ENCODE peak calls at places on chromosomes 7 and 10, in nine cellular contexts. C, X, J, K, O, F, H, I and E are unnamed samples.

GRCh38 chr7:137717811-137718271 is 128.9 kb downstream of the DGKI start:
- DNase-seq in X (no peak), J (no peak), H (no peak), I (peak), F (no peak), C (peak), O (peak), K (no peak), E (no peak)

GRCh38 chr10:48414778-48415177 is 108.3 kb downstream of the MAPK8 start:
- DNase-seq in O (no peak), H (no peak), I (peak), C (no peak), K (no peak), F (peak), X (no peak), J (no peak), E (no peak)

GRCh38 chr10:2674451-2674850 is 392.9 kb upstream of the PFKP start:
- DNase-seq in J (no peak), I (no peak), C (no peak), H (no peak), O (no peak), K (no peak), F (no peak), X (no peak), E (no peak)

GRCh38 chr10:31757831-31758230 is 170.8 kb downstream of the ARHGAP12 start:
- DNase-seq in I (peak), F (no peak), K (no peak), H (no peak), X (no peak), J (no peak), C (no peak), O (peak), E (no peak)

GRCh38 chr10:34216348-34216908 is 598.7 kb downstream of the PARD3 start:
- DNase-seq in C (no peak), O (no peak), H (no peak), J (no peak), X (no peak), K (peak), F (no peak), I (no peak), E (no peak)

GRCh38 chr7:131945313-131945831 is 388.9 kb upstream of the PODXL start:
- DNase-seq in O (peak), J (peak), K (peak), F (peak), X (peak), C (peak), I (peak), H (peak), E (peak)

GRCh38 chr10:110711382-110711781 is 67.2 kb downstream of the RBM20 start:
- DNase-seq in H (no peak), K (no peak), F (no peak), J (no peak), X (no peak), O (no peak), C (no peak), I (no peak), E (no peak)

GRCh38 chr7:44376429-44377133 is 51.2 kb upstream of the CAMK2B start:
- DNase-seq in K (peak), I (no peak), F (no peak), J (no peak), C (no peak), H (no peak), X (no peak), O (no peak), E (no peak)

GRCh38 chr7:135514856-135515255 is 5.0 kb upstream of the CNOT4 start:
- DNase-seq in I (no peak), K (no peak), F (no peak), J (no peak), H (no peak), C (no peak), O (no peak), X (no peak), E (no peak)

GRCh38 chr10:84328303-84329093 is at the start of gene CCSER2:
- DNase-seq in H (peak), C (peak), K (peak), F (peak), X (peak), J (peak), O (peak), I (peak), E (peak)

GRCh38 chr10:76403876-76404275 is 972.5 kb downstream of the LRMDA start:
- DNase-seq in H (no peak), C (no peak), O (no peak), J (no peak), F (peak), K (no peak), X (no peak), I (peak), E (no peak)

GRCh38 chr7:729154-730000 is 2.3 kb upstream of the PRKAR1B start:
- DNase-seq in X (no peak), H (no peak), K (no peak), C (no peak), F (no peak), O (no peak), J (no peak), I (no peak), E (no peak)

GRCh38 chr7:95527033-95527775 is 41.5 kb downstream of the ASB4 start:
- DNase-seq in C (peak), K (peak), F (peak), O (peak), J (peak), H (peak), I (peak), X (peak), E (peak)

GRCh38 chr10:69464801-69465401 is 13.6 kb downstream of the TSPAN15 start:
- DNase-seq in H (no peak), K (no peak), X (no peak), I (no peak), F (no peak), C (no peak), J (no peak), O (no peak), E (no peak)

GRCh38 chr7:51802698-51803097 is 486.1 kb upstream of the COBL start:
- DNase-seq in H (no peak), O (peak), C (peak), F (no peak), J (no peak), X (no peak), K (peak), I (no peak), E (no peak)

GRCh38 chr10:119283818-119284217 is 76.4 kb downstream of the GRK5 start:
- DNase-seq in F (no peak), I (no peak), X (peak), C (no peak), H (no peak), O (no peak), J (no peak), K (no peak), E (peak)

GRCh38 chr7:7830122-7830878 is 111.9 kb upstream of the RPA3 start:
- DNase-seq in O (no peak), X (no peak), C (no peak), K (no peak), F (no peak), J (peak), H (no peak), I (no peak), E (no peak)

GRCh38 chr10:82377608-82378007 is 502.6 kb downstream of the NRG3 start:
- DNase-seq in H (no peak), C (peak), K (no peak), O (peak), X (no peak), F (no peak), J (peak), I (peak), E (no peak)

GRCh38 chr10:6624392-6624791 is 44.3 kb upstream of the PRKCQ start:
- DNase-seq in O (peak), K (no peak), F (no peak), X (no peak), H (no peak), C (no peak), I (no peak), J (no peak), E (no peak)

GRCh38 chr7:128928159-128928558 is 9.6 kb upstream of the IRF5 start:
- DNase-seq in K (no peak), F (no peak), X (no peak), I (no peak), J (no peak), O (no peak), H (no peak), C (no peak), E (no peak)

GRCh38 chr10:124292911-124293640 is 125.6 kb downstream of the OAT start:
- DNase-seq in K (no peak), F (no peak), H (no peak), O (no peak), C (no peak), I (no peak), J (no peak), X (no peak), E (no peak)

GRCh38 chr10:88932539-88933256 is 19.9 kb downstream of the ACTA2 start:
- DNase-seq in K (peak), C (peak), J (peak), O (peak), I (peak), F (peak), X (peak), H (peak), E (peak)

GRCh38 chr7:155237297-155237696 is 60.4 kb upstream of the INSIG1 start:
- DNase-seq in K (peak), F (peak), J (no peak), X (no peak), O (no peak), I (no peak), C (no peak), H (no peak), E (no peak)

GRCh38 chr7:42964849-42965805 is 33.0 kb downstream of the MRPL32 start:
- DNase-seq in I (peak), K (no peak), C (peak), H (no peak), X (no peak), J (no peak), O (no peak), F (no peak), E (no peak)

GRCh38 chr7:78529392-78529791 is 730.8 kb downstream of the PHTF2 start:
- DNase-seq in J (no peak), X (no peak), O (no peak), K (no peak), F (no peak), H (no peak), I (peak), C (no peak), E (no peak)

GRCh38 chr7:94205529-94205928 is 189.2 kb upstream of the COL1A2 start:
- DNase-seq in K (no peak), X (no peak), H (no peak), F (no peak), C (no peak), I (no peak), O (no peak), J (no peak), E (no peak)

GRCh38 chr10:132681858-132682755 is 103.8 kb downstream of the NKX6-2 start:
- DNase-seq in X (no peak), O (no peak), C (no peak), K (no peak), J (no peak), F (no peak), I (no peak), H (no peak), E (no peak)
- TF ChIP-seq EZH2phosphoT487 in X (no peak), O (no peak), C (no peak), K (no peak), J (no peak), F (no peak), I (no peak), H (no peak), E (no peak)

DNA sequence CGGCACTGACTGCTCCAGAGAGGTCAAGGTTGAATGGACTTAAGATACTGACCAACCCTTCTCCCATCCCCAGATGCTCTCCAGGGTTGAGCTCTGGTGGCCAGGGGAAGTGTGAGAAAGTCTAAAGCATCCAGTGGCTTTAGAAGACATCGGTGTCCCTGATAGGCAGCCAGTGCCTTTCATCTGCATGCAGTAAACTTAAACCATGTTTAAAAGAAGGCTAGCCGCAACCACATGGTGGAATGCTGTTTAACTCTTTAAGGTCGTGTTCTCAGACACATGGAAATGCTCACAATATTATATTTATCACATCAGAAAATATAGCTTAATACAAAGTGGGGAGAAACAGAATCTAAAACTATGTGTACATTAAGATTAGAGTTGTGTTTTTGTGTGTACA is 137.0 kb downstream of the CNNM2 start:
- DNase-seq in K (no peak), C (no peak), O (no peak), J (no peak), X (no peak), F (no peak), H (no peak), I (no peak), E (no peak)
- H2AFZ ChIP-seq in K (no peak), C (no peak), O (no peak), J (no peak), X (no peak), F (no peak), H (no peak), I (no peak), E (no peak)

GRCh38 chr7:100765250-100765649 is 31.9 kb downstream of the ZAN start:
- DNase-seq in I (no peak), K (no peak), O (no peak), X (no peak), C (no peak), F (no peak), H (no peak), J (no peak), E (no peak)
- H3K4me2 ChIP-seq in I (no peak), K (no peak), O (no peak), X (no peak), C (no peak), F (no peak), H (no peak), J (no peak), E (no peak)

GRCh38 chr7:150964593-150965111 is 13.5 kb downstream of the KCNH2 start:
- DNase-seq in C (peak), X (no peak), O (peak), J (no peak), I (peak), H (no peak), F (no peak), K (peak), E (no peak)
- TF ChIP-seq EZH2phosphoT487 in C (no peak), X (no peak), O (no peak), J (no peak), I (no peak), H (no peak), F (no peak), K (no peak), E (no peak)

GRCh38 chr7:150686030-150686626 is 622 bp downstream of the GIMAP2 start:
- DNase-seq in O (no peak), X (no peak), F (no peak), C (no peak), J (no peak), I (peak), H (no peak), K (no peak), E (no peak)

GRCh38 chr7:150688630-150689029 is 3.1 kb downstream of the GIMAP2 start:
- DNase-seq in F (no peak), O (no peak), J (no peak), C (peak), X (no peak), H (no peak), K (no peak), I (no peak), E (no peak)

GRCh38 chr7:150685219-150686029 is at the start of gene GIMAP2:
- DNase-seq in C (no peak), I (peak), J (peak), H (no peak), K (no peak), X (peak), F (peak), O (no peak), E (peak)
- H2AFZ ChIP-seq in C (peak), I (peak), J (peak), H (no peak), K (peak), X (peak), F (peak), O (peak), E (peak)

GRCh38 chr7:22589641-22590141 is 89.7 kb upstream of the STEAP1B start:
- DNase-seq in C (peak), H (no peak), O (peak), X (no peak), I (no peak), F (peak), J (no peak), K (no peak), E (no peak)
- H3K4me2 ChIP-seq in C (peak), H (no peak), O (peak), X (no peak), I (no peak), F (peak), J (no peak), K (no peak), E (no peak)

DNA sequence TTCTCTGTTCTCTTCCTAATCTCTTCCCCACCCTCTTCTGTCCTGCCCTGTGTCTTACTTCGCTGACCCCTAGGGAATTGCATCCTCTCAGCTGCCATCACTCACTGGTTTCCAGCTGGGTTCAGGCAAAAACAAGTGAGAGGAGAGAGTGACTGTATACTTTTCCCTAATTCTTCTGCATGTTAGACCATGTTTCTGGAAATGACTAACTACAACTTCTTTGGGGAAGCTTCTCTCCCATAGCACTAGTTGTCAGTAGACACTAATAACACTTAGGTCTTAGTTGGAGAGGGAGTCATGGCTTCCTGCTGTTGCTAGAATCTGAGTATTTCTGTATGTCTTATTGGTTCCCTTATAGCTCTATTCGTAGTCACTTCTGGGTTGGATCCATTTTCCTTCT is 299.0 kb upstream of the FZD1 start:
- DNase-seq in F (no peak), I (no peak), K (no peak), X (no peak), O (no peak), C (no peak), J (no peak), H (no peak), E (no peak)
- TF ChIP-seq EZH2phosphoT487 in F (no peak), I (no peak), K (no peak), X (no peak), O (no peak), C (no peak), J (no peak), H (no peak), E (no peak)

DNA sequence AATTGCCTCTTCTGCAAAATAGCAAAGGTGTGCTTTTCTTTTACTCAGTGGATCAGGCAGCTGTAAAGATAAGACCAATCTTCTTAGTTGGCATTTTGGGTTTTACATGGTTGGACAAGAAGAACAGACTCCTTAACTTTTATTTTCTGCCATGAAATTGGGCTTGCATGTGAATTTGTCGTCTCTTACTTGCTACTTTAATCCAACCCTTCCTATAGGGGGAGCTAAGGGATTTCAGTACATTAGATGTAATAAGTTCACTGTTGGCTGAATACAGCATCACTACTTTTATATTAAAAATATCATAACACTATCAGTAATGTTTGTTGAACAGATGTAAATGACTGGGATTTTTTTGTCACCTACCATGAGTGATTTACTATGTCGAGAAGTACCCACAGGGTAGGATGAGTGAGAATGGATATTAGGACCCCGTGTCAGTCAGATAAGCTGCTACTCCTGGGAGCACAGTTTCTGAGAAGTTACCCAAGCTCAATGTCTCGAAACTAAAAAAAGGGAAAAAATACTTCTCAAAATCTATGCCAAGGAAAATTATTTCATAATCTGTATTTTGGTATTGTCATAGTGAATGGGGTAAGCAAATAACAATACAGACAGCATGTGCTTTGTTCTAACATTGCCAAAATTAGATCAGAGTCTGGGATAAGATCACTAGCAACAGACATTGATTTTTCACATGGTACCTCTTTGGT is 127.4 kb upstream of the AGR3 start:
- DNase-seq in C (peak), X (no peak), F (peak), O (no peak), H (peak), K (no peak), J (peak), I (peak), E (peak)
- H2AFZ ChIP-seq in C (no peak), X (no peak), F (no peak), O (no peak), H (peak), K (no peak), J (no peak), I (no peak), E (no peak)